ENCODE peak calls at places on chromosomes 4 and X, in six cellular contexts. L is tibial artery, G is heart left ventricle, D is adipocyte, A is keratinocyte, T is Karpas-422. P is an unnamed sample.
A peak's percentile ranks its signal among the peaks of the same experiment; 100 is the strongest.

GRCh38 chr4:141469392-141469791 is 167.0 kb upstream of the IL15 start:
- DNase-seq in L (no peak), T (no peak), A (no peak), D (no peak), G (no peak), P (no peak)

GRCh38 chr4:79421483-79421882 is 13.5 kb upstream of the GK2 start:
- DNase-seq in G (no peak), L (no peak), A (no peak), D (no peak), T (no peak), P (no peak)

GRCh38 chr4:186845137-186845842 is 121.6 kb upstream of the FAT1 start:
- DNase-seq in A (peak; percentile 17), D (peak; percentile 75), L (peak; percentile 81), T (no peak), G (peak; percentile 49), P (no peak)

GRCh38 chrX:130497531-130497930 is 95.7 kb downstream of the RBMX2 start:
- DNase-seq in T (no peak), A (no peak), G (no peak), L (no peak), D (no peak), P (no peak)

GRCh38 chrX:140799216-140799615 is 89.7 kb downstream of the LINC00632 start:
- DNase-seq in G (no peak), L (no peak), A (peak; percentile 38), T (no peak), D (no peak), P (no peak)

GRCh38 chrX:13939741-13940597 is 89.7 kb downstream of the GEMIN8 start:
- DNase-seq in A (no peak), L (no peak), G (no peak), D (peak; percentile 5), T (peak; percentile 36), P (no peak)

GRCh38 chrX:18173494-18174180 is 47.0 kb downstream of the BEND2 start:
- DNase-seq in D (no peak), A (no peak), L (no peak), G (no peak), T (no peak), P (no peak)

GRCh38 chrX:72254835-72255234 is 16.0 kb upstream of the ERCC6L start:
- DNase-seq in D (no peak), A (no peak), L (no peak), G (no peak), T (no peak), P (no peak)

GRCh38 chr4:122911588-122911987 is 10.8 kb downstream of the NUDT6 start:
- DNase-seq in G (no peak), T (no peak), A (no peak), D (no peak), L (no peak), P (no peak)

GRCh38 chrX:54708404-54708803 is 89.7 kb downstream of the ITIH6 start:
- DNase-seq in D (no peak), A (no peak), G (no peak), T (no peak), L (no peak), P (no peak)
- H3K27me3 ChIP-seq in D (peaks cover 20% of the 10 kb centered on the region), A (no peaks in the 10 kb centered on the region), G (no peaks in the 10 kb centered on the region), T (no peaks in the 10 kb centered on the region), L (no peaks in the 10 kb centered on the region), P (no peaks in the 10 kb centered on the region)

DNA sequence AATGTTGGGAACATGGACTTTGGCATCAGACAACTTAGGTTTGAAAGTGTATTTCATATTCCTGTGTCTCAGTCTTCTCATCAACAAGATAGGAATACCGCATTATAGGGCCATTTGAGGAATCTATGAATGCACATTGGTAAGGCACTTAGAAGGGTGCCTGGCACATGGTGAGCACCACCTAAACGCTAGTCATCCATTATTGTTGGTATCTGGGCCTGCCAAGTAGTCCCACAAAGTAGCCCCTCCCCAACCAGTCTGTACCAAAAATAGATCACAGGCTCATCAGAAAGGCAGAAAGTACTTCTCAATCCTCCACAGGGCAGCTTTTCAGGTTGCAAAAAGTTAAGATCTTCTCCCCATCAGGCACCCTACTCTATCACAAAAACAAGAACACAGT is 162.3 kb upstream of the KLF3 start:
- DNase-seq in T (no peak), G (no peak), L (no peak), D (no peak), A (no peak), P (no peak)
- H3K27me3 ChIP-seq in T (peaks cover 3% of the 10 kb centered on the region), G (no peaks in the 10 kb centered on the region), L (no peaks in the 10 kb centered on the region), D (no peaks in the 10 kb centered on the region), A (no peaks in the 10 kb centered on the region), P (no peaks in the 10 kb centered on the region)

GRCh38 chrX:25004485-25005032 is 11.2 kb downstream of the ARX start:
- DNase-seq in G (no peak), T (no peak), A (no peak), L (no peak), D (peak; percentile 11), P (no peak)

GRCh38 chrX:25005034-25005381 is 10.8 kb downstream of the ARX start:
- DNase-seq in L (no peak), A (no peak), D (no peak), T (no peak), G (no peak), P (no peak)

GRCh38 chrX:25002658-25003015 is 13.1 kb downstream of the ARX start:
- DNase-seq in T (no peak), D (no peak), A (no peak), G (no peak), L (no peak), P (no peak)

GRCh38 chrX:25003066-25003849 is 12.5 kb downstream of the ARX start:
- DNase-seq in A (no peak), D (no peak), T (no peak), L (no peak), G (no peak), P (no peak)

GRCh38 chrX:25004040-25004439 is 11.7 kb downstream of the ARX start:
- DNase-seq in A (no peak), T (no peak), L (no peak), G (no peak), D (no peak), P (no peak)
- H3K27me3 ChIP-seq in A (peaks cover 67% of the 10 kb centered on the region), T (no peaks in the 10 kb centered on the region), L (no peaks in the 10 kb centered on the region), G (peaks cover 64% of the 10 kb centered on the region), D (peaks cover 63% of the 10 kb centered on the region), P (no peaks in the 10 kb centered on the region)

GRCh38 chrX:40005290-40006011 is 92.3 kb downstream of the BCOR start:
- DNase-seq in A (no peak), T (no peak), L (no peak), D (no peak), G (no peak), P (no peak)

GRCh38 chrX:40003982-40004535 is 93.7 kb downstream of the BCOR start:
- DNase-seq in T (no peak), G (no peak), D (no peak), A (no peak), L (no peak), P (no peak)

GRCh38 chrX:40006025-40007017 is 91.4 kb downstream of the BCOR start:
- DNase-seq in G (peak; percentile 80), A (no peak), T (no peak), L (no peak), D (peak; percentile 42), P (no peak)

GRCh38 chrX:40003071-40003981 is 94.4 kb downstream of the BCOR start:
- DNase-seq in D (peak; percentile 55), L (no peak), G (no peak), A (no peak), T (no peak), P (no peak)

DNA sequence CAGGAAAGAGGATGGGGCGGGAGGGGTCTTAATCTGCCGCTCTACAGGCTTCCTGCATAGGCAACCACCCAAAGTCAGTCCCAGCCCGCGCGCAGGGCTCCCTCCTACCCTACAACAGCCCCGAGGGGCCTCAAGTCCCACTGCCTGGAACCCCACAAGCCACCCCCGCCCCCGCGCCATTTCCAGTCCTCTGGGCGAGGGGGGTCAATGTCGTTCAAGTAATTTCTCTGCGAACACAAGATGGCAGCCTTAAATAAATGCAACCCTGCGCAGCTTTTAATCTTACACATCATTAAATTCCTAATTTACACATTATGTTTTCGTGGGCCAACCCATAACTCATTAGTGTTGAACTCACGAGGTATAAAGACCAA is 92.9 kb downstream of the BCOR start:
- DNase-seq in L (no peak), A (no peak), G (no peak), T (no peak), D (no peak), P (no peak)
- H3K27me3 ChIP-seq in L (no peaks in the 10 kb centered on the region), A (peaks cover 49% of the 10 kb centered on the region), G (peaks cover 10% of the 10 kb centered on the region), T (no peaks in the 10 kb centered on the region), D (peaks cover 46% of the 10 kb centered on the region), P (no peaks in the 10 kb centered on the region)

GRCh38 chrX:104707042-104707441 is 141.0 kb downstream of the IL1RAPL2 start:
- DNase-seq in T (no peak), G (no peak), A (no peak), L (no peak), D (no peak), P (no peak)
- H3K27me3 ChIP-seq in T (peaks cover 2% of the 10 kb centered on the region), G (no peaks in the 10 kb centered on the region), A (peaks cover 5% of the 10 kb centered on the region), L (no peaks in the 10 kb centered on the region), D (peaks cover 32% of the 10 kb centered on the region), P (no peaks in the 10 kb centered on the region)

GRCh38 chrX:40148189-40148438 is 50.4 kb upstream of the BCOR start:
- DNase-seq in D (no peak), A (no peak), L (no peak), T (no peak), G (no peak), P (no peak)
- H3K27me3 ChIP-seq in D (peaks cover 45% of the 10 kb centered on the region), A (peaks cover 41% of the 10 kb centered on the region), L (no peaks in the 10 kb centered on the region), T (no peaks in the 10 kb centered on the region), G (peaks cover 4% of the 10 kb centered on the region), P (peaks cover 64% of the 10 kb centered on the region)

GRCh38 chr4:174217273-174218126 is 66.0 kb downstream of the FBXO8 start:
- DNase-seq in A (no peak), T (no peak), G (peak; percentile 73), L (no peak), D (peak; percentile 73), P (no peak)
- H3K27me3 ChIP-seq in A (peaks cover 59% of the 10 kb centered on the region), T (no peaks in the 10 kb centered on the region), G (peaks cover 9% of the 10 kb centered on the region), L (peaks cover 2% of the 10 kb centered on the region), D (peaks cover 37% of the 10 kb centered on the region), P (peaks cover 9% of the 10 kb centered on the region)

P was measured in tibial nerve.